ENCODE peak calls at places on chromosomes 2 and 18, in ten cellular contexts. E is AG10803, K is fibroblast of lung, Q is spleen, A is body of pancreas, V is Panc1, R is dorsolateral prefrontal cortex, L is H9, N is adrenal gland, X is WTC11. S is an unnamed sample.

GRCh38 chr18:9535430-9535972 is 60.2 kb downstream of the RALBP1 start:
- DNase-seq in V (no peak), L (no peak), N (peak), X (no peak), A (no peak), R (peak), K (peak), E (peak), Q (no peak), S (no peak)

GRCh38 chr18:78595924-78596573 is 383.6 kb upstream of the SALL3 start:
- DNase-seq in A (no peak), V (no peak), K (no peak), Q (no peak), L (peak), N (no peak), X (no peak), E (no peak), R (no peak), S (no peak)

GRCh38 chr18:9429662-9429993 is 45.7 kb upstream of the RALBP1 start:
- DNase-seq in N (no peak), L (no peak), K (no peak), Q (no peak), R (no peak), X (no peak), V (no peak), E (peak), A (no peak), S (no peak)

GRCh38 chr2:69138247-69138754 is 125.3 kb downstream of the ANTXR1 start:
- DNase-seq in Q (no peak), V (peak), E (peak), A (no peak), N (no peak), X (no peak), K (peak), L (no peak), R (no peak), S (no peak)

GRCh38 chr2:200604571-200605255 is 18.9 kb downstream of the AOX1 start:
- DNase-seq in E (peak), N (no peak), Q (no peak), X (no peak), A (no peak), R (no peak), K (peak), L (no peak), V (no peak), S (no peak)

GRCh38 chr2:75539955-75540716 is 20.6 kb downstream of the EVA1A start:
- DNase-seq in L (no peak), R (no peak), V (no peak), Q (no peak), N (no peak), X (no peak), A (no peak), K (no peak), E (peak), S (no peak)

GRCh38 chr2:190404487-190404886 is 3.7 kb upstream of the MFSD6 start:
- DNase-seq in L (no peak), X (no peak), V (no peak), A (no peak), Q (no peak), N (peak), K (peak), E (no peak), R (no peak), S (no peak)

GRCh38 chr18:22674300-22674699 is 256.6 kb upstream of the CTAGE1 start:
- DNase-seq in R (no peak), X (no peak), Q (no peak), L (no peak), K (peak), N (peak), E (peak), A (no peak), V (no peak), S (no peak)

GRCh38 chr2:227415538-227416424 is 28.0 kb upstream of the SCYGR1 start:
- DNase-seq in Q (peak), K (peak), V (no peak), X (no peak), A (peak), E (peak), L (no peak), R (no peak), N (peak), S (no peak)

GRCh38 chr2:240886678-240887574 is 9.0 kb downstream of the MAB21L4 start:
- DNase-seq in V (no peak), Q (peak), R (no peak), N (no peak), X (no peak), E (no peak), A (peak), L (no peak), K (no peak), S (no peak)

GRCh38 chr18:13283746-13284145 is 65.2 kb downstream of the LDLRAD4 start:
- DNase-seq in X (no peak), R (no peak), N (no peak), V (no peak), A (no peak), K (no peak), L (no peak), E (no peak), Q (no peak), S (no peak)

GRCh38 chr2:74498500-74499268 is 719 bp downstream of the LBX2 start:
- DNase-seq in Q (peak), L (peak), V (no peak), A (no peak), R (no peak), K (no peak), E (no peak), X (peak), N (no peak), S (no peak)

GRCh38 chr2:203018181-203018580 is 3.5 kb downstream of the NBEAL1 start:
- DNase-seq in A (no peak), E (peak), V (no peak), R (no peak), X (no peak), K (peak), L (no peak), N (no peak), Q (no peak), S (no peak)

GRCh38 chr2:187482796-187483195 is 34.7 kb upstream of the CALCRL start:
- DNase-seq in Q (no peak), E (no peak), V (no peak), X (no peak), R (no peak), K (no peak), L (no peak), N (no peak), A (no peak), S (no peak)

GRCh38 chr2:220966636-220967035 is 605.5 kb downstream of the EPHA4 start:
- DNase-seq in K (peak), X (no peak), Q (no peak), A (no peak), L (no peak), E (peak), R (no peak), V (no peak), N (no peak), S (no peak)

GRCh38 chr2:220963930-220964329 is 608.2 kb downstream of the EPHA4 start:
- DNase-seq in A (no peak), X (no peak), E (no peak), V (no peak), N (no peak), K (no peak), L (no peak), Q (no peak), R (no peak), S (no peak)

DNA sequence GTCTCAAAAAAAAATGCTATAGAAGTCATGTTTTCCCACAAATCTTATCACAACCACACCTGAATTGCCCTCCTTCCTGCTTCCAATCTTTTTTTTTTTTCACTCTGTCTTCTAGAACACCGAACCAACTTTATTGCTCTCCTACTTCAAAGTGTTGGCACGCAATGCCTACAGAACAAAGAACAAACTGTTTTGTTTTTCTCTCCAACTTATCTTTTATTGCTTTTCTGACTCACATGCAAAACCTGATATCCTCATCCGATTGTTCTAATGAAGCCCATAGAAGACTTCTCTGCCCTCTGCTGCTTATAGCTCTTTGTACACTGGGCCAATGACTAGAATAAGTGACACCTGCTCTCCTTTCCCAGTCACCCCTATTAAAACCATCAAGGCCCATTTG is 602.8 kb downstream of the EPHA4 start:
- DNase-seq in X (no peak), R (no peak), K (no peak), L (no peak), N (no peak), A (no peak), E (no peak), V (no peak), Q (no peak), S (no peak)
- TF ChIP-seq CTCF in X (no peak), R (no peak), K (no peak), L (no peak), N (no peak), A (no peak), E (no peak), V (no peak), Q (no peak), S (no peak)

GRCh38 chr2:118089015-118089800 is 937 bp downstream of the INSIG2 start:
- DNase-seq in E (peak), K (peak), R (no peak), N (no peak), L (no peak), Q (no peak), A (peak), V (no peak), X (no peak), S (no peak)
- TF ChIP-seq CTCF in E (peak), K (peak), R (no peak), N (peak), L (peak), Q (peak), A (peak), V (peak), X (no peak), S (no peak)

DNA sequence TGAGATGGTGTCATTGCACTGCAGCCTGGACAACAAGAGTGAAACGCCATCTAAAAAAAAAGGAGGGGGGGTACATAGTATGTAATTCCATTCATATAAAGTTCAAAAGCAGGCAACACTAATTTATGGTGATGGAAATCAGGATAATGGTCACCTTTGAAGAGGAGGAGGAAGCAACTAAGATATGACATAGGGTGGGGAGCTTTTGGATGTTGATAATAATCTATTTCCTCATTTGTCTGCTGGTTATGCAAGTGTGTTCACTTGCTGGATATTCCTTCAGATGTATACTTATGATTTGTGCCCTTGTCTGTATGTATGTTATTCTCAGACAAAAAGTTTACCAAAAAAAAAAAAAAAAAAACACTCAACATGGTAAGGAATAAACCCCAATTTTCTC is 28.6 kb upstream of the ATIC start:
- DNase-seq in Q (no peak), A (no peak), X (no peak), L (no peak), K (no peak), N (no peak), R (no peak), E (no peak), V (no peak), S (no peak)
- TF ChIP-seq CTCF in Q (no peak), A (no peak), X (no peak), L (no peak), K (no peak), N (no peak), R (no peak), E (no peak), V (no peak), S (no peak)

GRCh38 chr18:25005602-25006375 is 346.2 kb downstream of the ZNF521 start:
- DNase-seq in N (no peak), A (no peak), X (no peak), L (no peak), Q (no peak), K (peak), E (peak), R (no peak), V (no peak), S (no peak)
- TF ChIP-seq CTCF in N (no peak), A (no peak), X (no peak), L (no peak), Q (no peak), K (no peak), E (no peak), R (no peak), V (no peak), S (no peak)

DNA sequence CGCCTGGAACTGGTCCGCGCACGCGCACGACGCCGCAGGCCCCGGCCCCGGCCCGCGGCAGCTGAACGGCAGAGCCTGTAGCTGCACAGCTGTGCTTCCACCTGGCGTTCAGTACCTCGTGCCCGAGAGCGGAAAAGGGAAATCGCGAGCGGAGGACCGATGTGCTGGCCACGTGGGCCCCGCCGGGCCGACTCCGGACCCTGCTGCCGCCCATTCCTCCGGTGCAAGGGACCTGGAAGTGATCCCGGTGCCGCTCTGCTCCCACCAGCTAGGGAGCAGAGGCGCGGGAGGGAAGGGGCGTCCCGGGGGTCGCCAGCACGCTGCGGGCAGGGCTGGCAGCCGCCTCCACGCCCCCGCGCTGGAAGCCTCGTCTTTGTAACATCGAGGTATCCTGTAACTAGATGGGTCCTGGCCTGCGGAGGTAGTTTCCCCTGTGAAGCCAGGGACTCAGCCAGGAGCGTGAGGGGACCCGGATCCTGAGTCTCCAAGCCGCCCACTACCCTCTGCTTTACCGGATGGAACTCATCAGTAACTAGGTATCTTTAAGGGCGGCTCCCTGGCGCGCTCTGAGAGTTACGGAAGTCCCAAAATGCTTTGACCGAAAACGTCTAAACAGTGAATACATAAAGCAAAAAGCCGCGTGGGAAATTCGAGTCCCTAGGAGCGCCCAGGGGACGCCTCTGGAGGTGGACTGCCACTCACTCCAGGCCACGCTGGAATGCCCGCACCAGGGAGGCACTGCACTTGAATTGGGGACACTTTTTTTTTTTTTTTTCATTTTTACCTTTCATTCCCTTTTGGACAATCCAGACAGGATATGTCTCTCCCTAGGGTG is 736 bp upstream of the ODC1 start:
- DNase-seq in K (peak), A (peak), Q (peak), R (peak), E (peak), X (peak), V (no peak), N (peak), L (peak), S (peak)
- TF ChIP-seq CTCF in K (no peak), A (no peak), Q (peak), R (peak), E (peak), X (no peak), V (no peak), N (peak), L (peak), S (no peak)

S was measured in activated B cell treated with CpG ODN at 0.5 μM for 24 hours.